ENCODE peak calls at places on chromosomes 16 and 17, in four cellular contexts. Z, E, P and H are unnamed samples.

GRCh38 chr16:57255686-57256415 is 10.8 kb downstream of the ARL2BP start:
- DNase-seq in Z (no peak), E (no peak), P (no peak), H (no peak)

GRCh38 chr16:2975161-2975795 is 5.0 kb downstream of the PKMYT1 start:
- DNase-seq in Z (no peak), E (no peak), P (no peak), H (no peak)

GRCh38 chr16:19113577-19114358 is at the start of gene ITPRIPL2:
- DNase-seq in Z (no peak), E (no peak), P (peak; percentile 79), H (peak; percentile 34)

GRCh38 chr17:41617698-41618097 is 5.1 kb upstream of the KRT16 start:
- DNase-seq in Z (no peak), E (no peak), P (no peak), H (no peak)

GRCh38 chr16:81602377-81602776 is 157.8 kb downstream of the CMIP start:
- DNase-seq in Z (no peak), E (no peak), P (no peak), H (no peak)

GRCh38 chr17:3845361-3845753 is 689 bp downstream of the NCBP3 start:
- DNase-seq in Z (no peak), E (no peak), P (no peak), H (peak; percentile 19)

GRCh38 chr16:67954421-67955196 is 10.7 kb upstream of the LCAT start:
- DNase-seq in Z (no peak), E (no peak), P (no peak), H (no peak)

GRCh38 chr16:86632206-86632605 is 53.9 kb downstream of the FOXL1 start:
- DNase-seq in Z (no peak), E (no peak), P (no peak), H (no peak)

GRCh38 chr16:27408012-27408601 is 6.1 kb downstream of the IL21R start:
- DNase-seq in Z (no peak), E (no peak), P (no peak), H (peak; percentile 66)

GRCh38 chr16:29820271-29820701 is at the start of gene MVP:
- DNase-seq in Z (peak; percentile 34), E (peak; percentile 42), P (no peak), H (peak; percentile 54)

GRCh38 chr17:10606110-10606509 is 51.0 kb downstream of the MYH3 start:
- DNase-seq in Z (no peak), E (no peak), P (no peak), H (no peak)

GRCh38 chr16:7025616-7026190 is 306.9 kb upstream of the RBFOX1 start:
- DNase-seq in Z (peak; percentile 69), E (peak; percentile 65), P (peak; percentile 57), H (peak; percentile 17)

GRCh38 chr17:63927464-63928171 is 4.5 kb downstream of the CD79B start:
- DNase-seq in Z (no peak), E (no peak), P (no peak), H (no peak)

GRCh38 chr17:60372790-60373483 is 19.0 kb downstream of the USP32 start:
- DNase-seq in Z (no peak), E (no peak), P (no peak), H (no peak)

GRCh38 chr16:28254158-28254557 is 38.2 kb upstream of the SBK1 start:
- DNase-seq in Z (no peak), E (no peak), P (no peak), H (no peak)

GRCh38 chr17:6683081-6683684 is 30.0 kb downstream of the SLC13A5 start:
- DNase-seq in Z (no peak), E (no peak), P (no peak), H (no peak)

GRCh38 chr17:36845916-36846315 is 91.4 kb upstream of the LHX1 start:
- DNase-seq in Z (no peak), E (no peak), P (no peak), H (no peak)

GRCh38 chr17:79789943-79790804 is 6.7 kb downstream of the CBX8 start:
- DNase-seq in Z (peak; percentile 48), E (no peak), P (peak; percentile 66), H (no peak)